ENCODE peak calls at places on chromosomes 3 and 15, in ten cellular contexts. D is NCI-H2171; T is T-cell; A is stimulated activated CD8-positive, alpha-beta memory T cell treated with anti-CD3 and anti-CD28 coated beads, Interleukin-7, amount 100 ng/mL, for 1 hour; Y is NCI-H748 treated with DMSO at 0.1 percent for 48 hours; R is GM12864; J is activated T-cell treated with anti-CD3 and anti-CD28 coated beads for 24 hours; X is left cardiac atrium; O is astrocyte of the spinal cord; P is caudate nucleus. S is an unnamed sample.

GRCh38 chr3:29635888-29636287 is 355.0 kb downstream of the RBMS3 start:
- DNase-seq in D (no peak), T (no peak), A (no peak), Y (no peak), R (no peak), J (no peak), X (no peak), O (no peak), P (no peak), S (no peak)

GRCh38 chr3:108500728-108501127 is 9.7 kb downstream of the MYH15 start:
- DNase-seq in D (no peak), T (no peak), A (no peak), Y (no peak), R (no peak), J (no peak), X (no peak), O (no peak), P (no peak), S (no peak)

GRCh38 chr3:141368062-141368924 is at the start of gene ZBTB38:
- DNase-seq in D (no peak), T (no peak), A (no peak), Y (no peak), R (no peak), J (no peak), X (peak; percentile 95), O (peak; percentile 97), P (peak; percentile 89), S (peak; percentile 86)

GRCh38 chr3:46643701-46644100 is 31.4 kb downstream of the FAM240A start:
- DNase-seq in D (no peak), T (no peak), A (no peak), Y (no peak), R (no peak), J (no peak), X (no peak), O (no peak), P (no peak), S (no peak)

GRCh38 chr3:19148768-19149091 is 420 bp downstream of the KCNH8 start:
- DNase-seq in D (no peak), T (no peak), A (no peak), Y (no peak), R (no peak), J (no peak), X (no peak), O (no peak), P (no peak), S (no peak)

GRCh38 chr3:11001020-11001657 is 8.6 kb downstream of the SLC6A1 start:
- DNase-seq in D (no peak), T (no peak), A (no peak), Y (no peak), R (no peak), J (no peak), X (peak; percentile 33), O (no peak), P (peak; percentile 57), S (no peak)

GRCh38 chr15:51732661-51733060 is 4.8 kb downstream of the LYSMD2 start:
- DNase-seq in D (no peak), T (no peak), A (no peak), Y (no peak), R (no peak), J (no peak), X (no peak), O (no peak), P (no peak), S (no peak)

GRCh38 chr3:184814214-184814613 is 2.2 kb downstream of the VPS8 start:
- DNase-seq in D (no peak), T (no peak), A (no peak), Y (no peak), R (no peak), J (no peak), X (no peak), O (no peak), P (no peak), S (no peak)

GRCh38 chr3:100269410-100270217 is 8.8 kb downstream of the TBC1D23 start:
- DNase-seq in D (no peak), T (no peak), A (no peak), Y (no peak), R (no peak), J (no peak), X (no peak), O (peak; percentile 96), P (no peak), S (no peak)

GRCh38 chr3:170278632-170279031 is 56.4 kb downstream of the PRKCI start:
- DNase-seq in D (peak; percentile 28), T (no peak), A (no peak), Y (no peak), R (no peak), J (no peak), X (no peak), O (no peak), P (no peak), S (no peak)

GRCh38 chr15:60480149-60480548 is 1.2 kb upstream of the ICE2 start:
- DNase-seq in D (no peak), T (no peak), A (no peak), Y (no peak), R (no peak), J (no peak), X (no peak), O (no peak), P (no peak), S (no peak)

GRCh38 chr15:90871097-90871715 is 2.8 kb downstream of the FURIN start:
- DNase-seq in D (peak; percentile 30), T (peak; percentile 29), A (no peak), Y (no peak), R (no peak), J (no peak), X (no peak), O (peak; percentile 47), P (no peak), S (no peak)

GRCh38 chr3:99699841-99700240 is 61.4 kb downstream of the COL8A1 start:
- DNase-seq in D (no peak), T (no peak), A (no peak), Y (no peak), R (no peak), J (no peak), X (no peak), O (peak; percentile 77), P (no peak), S (no peak)

S was measured in breast epithelium.